ENCODE peak calls at places on chromosomes 3 and 15, in five cellular contexts. B, Y, C, I and F are unnamed samples. For H3K9me3, the result is how much of the 10 kb centered on the place peaks cover.

GRCh38 chr15:57019496-57020160 is 101.2 kb downstream of the TCF12 start:
- DNase-seq in Y (no peak), I (no peak), B (no peak), C (no peak), F (no peak)

GRCh38 chr3:141094851-141095545 is 43.9 kb downstream of the SPSB4 start:
- DNase-seq in Y (no peak), I (no peak), C (peak), B (peak), F (no peak)

GRCh38 chr3:190307164-190307545 is 15.1 kb downstream of the CLDN1 start:
- DNase-seq in C (no peak), B (no peak), Y (no peak), I (no peak), F (no peak)

GRCh38 chr3:184740509-184741258 is 28.8 kb upstream of the MAGEF1 start:
- DNase-seq in I (no peak), B (no peak), C (no peak), Y (peak), F (no peak)

GRCh38 chr15:56736308-56736707 is 3.0 kb upstream of the ZNF280D start:
- DNase-seq in B (no peak), I (no peak), C (peak), Y (no peak), F (no peak)

GRCh38 chr15:59792359-59792758 is 103.2 kb upstream of the BNIP2 start:
- DNase-seq in C (no peak), I (no peak), Y (no peak), B (no peak), F (no peak)

GRCh38 chr3:27758083-27758482 is 36.0 kb upstream of the EOMES start:
- DNase-seq in Y (no peak), C (no peak), I (no peak), B (no peak), F (no peak)

GRCh38 chr15:62895139-62895866 is 147.2 kb upstream of the TPM1 start:
- DNase-seq in B (no peak), I (no peak), C (peak), Y (no peak), F (no peak)

GRCh38 chr15:39110336-39110735 is 470.5 kb upstream of the THBS1 start:
- DNase-seq in C (peak), I (no peak), B (no peak), Y (no peak), F (no peak)

GRCh38 chr15:89121414-89121813 is 33.2 kb downstream of the ABHD2 start:
- DNase-seq in B (no peak), Y (peak), I (no peak), C (no peak), F (no peak)

GRCh38 chr15:101504866-101505609 is 15.5 kb upstream of the PCSK6 start:
- DNase-seq in C (no peak), Y (no peak), B (no peak), I (no peak), F (no peak)

GRCh38 chr3:93906245-93906644 is 67.5 kb downstream of the PROS1 start:
- DNase-seq in Y (no peak), C (no peak), B (no peak), I (no peak), F (no peak)

GRCh38 chr3:168096210-168096795 is 579 bp upstream of the GOLIM4 start:
- DNase-seq in C (peak), Y (peak), I (no peak), B (peak), F (peak)

GRCh38 chr3:184513276-184514150 is 48.1 kb upstream of the EPHB3 start:
- DNase-seq in I (peak), B (peak), C (peak), Y (peak), F (peak)

GRCh38 chr3:115704661-115705338 is 81.5 kb downstream of the GAP43 start:
- DNase-seq in C (no peak), I (no peak), Y (peak), B (no peak), F (no peak)

GRCh38 chr3:51686512-51687215 is 15.6 kb downstream of the TEX264 start:
- DNase-seq in B (no peak), C (no peak), I (no peak), Y (peak), F (peak)

GRCh38 chr15:99441871-99442267 is 123.9 kb upstream of the MEF2A start:
- DNase-seq in B (no peak), I (no peak), Y (peak), C (no peak), F (no peak)

GRCh38 chr15:70036585-70037343 is 61.0 kb downstream of the TLE3 start:
- DNase-seq in B (no peak), Y (peak), I (no peak), C (no peak), F (peak)

GRCh38 chr3:108091498-108092259 is 848 bp upstream of the CD47 start:
- DNase-seq in Y (peak), I (no peak), B (no peak), C (no peak), F (no peak)

GRCh38 chr3:14440531-14441239 is 38.3 kb downstream of the SLC6A6 start:
- DNase-seq in I (no peak), B (no peak), Y (no peak), C (peak), F (no peak)

DNA sequence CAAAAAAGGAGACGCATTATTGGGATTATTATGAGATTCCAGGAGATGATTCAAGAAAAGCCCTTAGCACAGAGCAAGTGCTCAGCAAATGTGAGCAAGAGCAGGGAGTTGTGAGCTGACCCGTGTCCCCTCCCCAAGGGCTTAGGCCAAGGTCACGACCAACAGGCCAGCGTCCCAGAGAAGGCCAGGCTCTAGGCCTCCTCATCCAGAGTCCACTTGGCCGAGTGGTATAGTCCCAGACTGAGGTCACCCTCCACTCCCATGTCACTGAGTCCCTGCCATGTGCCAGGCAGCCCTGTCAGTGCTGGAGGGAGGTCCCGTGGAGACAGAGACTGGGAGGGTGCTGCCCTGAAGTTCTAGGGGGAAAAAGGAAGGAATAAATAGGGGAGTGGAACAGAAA is 44.0 kb downstream of the TPRA1 start:
- DNase-seq in B (no peak), Y (no peak), C (no peak), I (no peak), F (no peak)
- H3K27ac ChIP-seq in B (peak), Y (peak), C (no peak), I (no peak), F (peak)

DNA sequence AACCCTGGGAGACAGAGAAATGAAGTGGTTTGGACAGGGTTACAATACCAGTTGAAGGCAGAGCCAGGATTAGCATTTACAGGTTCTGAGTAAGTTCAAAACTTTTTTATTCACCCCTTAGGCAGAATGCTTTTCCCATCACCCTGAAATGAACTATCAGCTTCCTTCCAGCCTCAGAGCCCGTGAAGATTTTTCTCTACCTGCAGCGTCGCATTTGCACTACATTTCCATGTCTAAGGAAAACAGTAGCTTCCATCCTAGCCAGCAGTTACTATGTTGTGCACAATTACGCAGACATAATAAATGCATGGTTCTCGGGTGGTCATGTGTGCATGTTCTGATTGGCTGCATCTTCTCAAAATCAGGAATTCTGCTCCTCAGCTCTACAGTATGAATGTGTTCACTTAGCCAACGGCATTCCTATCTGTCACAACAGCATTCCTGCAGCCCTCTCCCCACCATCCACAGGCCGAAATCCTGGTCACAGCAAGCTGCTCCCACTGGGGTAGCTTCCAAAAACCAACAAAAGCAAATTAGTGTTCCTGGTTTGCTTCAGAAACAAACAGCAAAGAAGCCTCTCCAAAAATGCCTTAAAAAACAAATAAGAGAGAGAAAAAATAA is 510.8 kb upstream of the SEMA6D start:
- DNase-seq in I (no peak), C (no peak), Y (no peak), B (no peak), F (no peak)
- H3K9me3 ChIP-seq in I (under half), C (under half), Y (under half), B (under half), F (under half)

GRCh38 chr3:17062736-17063135 is 178.0 kb downstream of the PLCL2 start:
- DNase-seq in I (no peak), Y (no peak), B (no peak), C (no peak), F (no peak)

GRCh38 chr3:17063591-17063990 is 178.8 kb downstream of the PLCL2 start:
- DNase-seq in I (no peak), B (no peak), C (no peak), Y (no peak), F (no peak)

GRCh38 chr3:17065881-17066280 is 181.1 kb downstream of the PLCL2 start:
- DNase-seq in C (no peak), I (no peak), B (no peak), Y (no peak), F (no peak)

GRCh38 chr3:17069754-17070153 is 185.0 kb downstream of the PLCL2 start:
- DNase-seq in I (no peak), Y (no peak), B (no peak), C (no peak), F (no peak)

GRCh38 chr3:17065315-17065714 is 180.6 kb downstream of the PLCL2 start:
- DNase-seq in I (no peak), B (no peak), C (no peak), Y (no peak), F (no peak)
- H3K4me3 ChIP-seq in I (no peak), B (no peak), C (no peak), Y (no peak), F (no peak)

GRCh38 chr15:58554758-58555157 is 123.0 kb downstream of the LIPC start:
- DNase-seq in I (no peak), B (no peak), Y (no peak), C (no peak), F (no peak)

GRCh38 chr15:58553365-58553918 is 121.7 kb downstream of the LIPC start:
- DNase-seq in I (no peak), B (no peak), C (no peak), Y (no peak), F (no peak)

GRCh38 chr15:58556028-58556361 is 124.2 kb downstream of the LIPC start:
- DNase-seq in Y (no peak), C (no peak), I (no peak), B (no peak), F (no peak)

GRCh38 chr15:58556541-58556940 is 124.8 kb downstream of the LIPC start:
- DNase-seq in C (no peak), B (no peak), Y (no peak), I (no peak), F (no peak)

GRCh38 chr15:58555168-58556027 is 123.6 kb downstream of the LIPC start:
- DNase-seq in I (no peak), Y (no peak), B (no peak), C (no peak), F (no peak)
- H3K27ac ChIP-seq in I (no peak), Y (no peak), B (no peak), C (no peak), F (no peak)

GRCh38 chr3:176395269-176395668 is 802.0 kb downstream of the TBL1XR1 start:
- DNase-seq in Y (no peak), B (no peak), C (no peak), I (no peak), F (no peak)

GRCh38 chr3:176403531-176403930 is 793.8 kb downstream of the TBL1XR1 start:
- DNase-seq in B (no peak), Y (no peak), C (no peak), I (no peak), F (no peak)

DNA sequence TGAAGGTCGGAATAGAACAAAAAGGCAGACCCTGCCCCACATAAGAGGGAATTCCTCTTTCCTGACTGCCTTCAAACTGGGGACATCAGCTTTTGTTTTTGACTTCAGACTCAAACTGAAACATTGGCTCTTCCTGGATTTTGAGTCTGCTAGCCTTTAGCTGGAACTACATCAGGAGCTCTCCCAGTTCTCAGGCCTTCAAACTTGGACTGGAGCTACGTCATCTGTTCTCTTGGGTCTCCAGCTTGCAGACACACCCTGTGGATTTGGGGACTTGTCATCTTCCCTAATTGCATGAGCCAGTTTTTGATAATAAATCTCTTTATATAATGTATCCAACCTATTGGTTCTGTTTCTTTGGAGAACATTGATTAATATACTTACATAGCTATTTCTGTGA is 798.1 kb downstream of the TBL1XR1 start:
- DNase-seq in I (no peak), Y (no peak), B (no peak), C (no peak), F (no peak)
- H3K9me3 ChIP-seq in I (under half), Y (under half), B (under half), C (under half), F (under half)

GRCh38 chr15:41512078-41512394 is 1.6 kb downstream of the LTK start:
- DNase-seq in B (no peak), I (no peak), Y (no peak), C (no peak), F (no peak)

GRCh38 chr15:41510728-41511127 is 2.9 kb downstream of the LTK start:
- DNase-seq in Y (no peak), B (no peak), I (no peak), C (no peak), F (no peak)

GRCh38 chr15:41513282-41514227 is at the start of gene LTK:
- DNase-seq in B (no peak), C (no peak), Y (no peak), I (no peak), F (no peak)

GRCh38 chr15:41512512-41513281 is 930 bp downstream of the LTK start:
- DNase-seq in Y (peak), B (no peak), I (no peak), C (no peak), F (no peak)

GRCh38 chr15:41511331-41512077 is 2.1 kb downstream of the LTK start:
- DNase-seq in Y (peak), B (no peak), C (no peak), I (no peak), F (no peak)
- H3K4me3 ChIP-seq in Y (peak), B (peak), C (no peak), I (no peak), F (peak)

DNA sequence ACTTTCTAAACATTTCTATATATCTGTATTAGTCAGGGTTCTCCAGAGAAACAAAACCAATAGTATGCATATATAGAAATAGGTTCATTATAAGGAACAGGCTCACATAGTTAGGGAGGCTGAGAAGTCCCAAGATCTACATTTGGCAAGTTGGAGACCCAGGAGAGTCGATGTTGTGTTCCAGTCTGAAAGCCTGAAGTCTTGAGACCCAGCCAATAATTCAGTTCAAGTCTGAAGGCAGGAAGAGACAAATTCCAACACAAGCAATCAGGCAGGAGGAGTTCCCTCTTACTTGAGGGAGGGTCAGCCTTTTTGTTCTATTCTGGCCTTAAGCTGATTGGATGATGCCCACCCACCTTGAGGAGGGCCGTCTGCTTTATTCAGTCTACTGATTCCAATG is 176.0 kb downstream of the THSD4 start:
- DNase-seq in C (peak), B (no peak), I (no peak), Y (no peak), F (no peak)
- H3K27ac ChIP-seq in C (no peak), B (peak), I (no peak), Y (no peak), F (no peak)

DNA sequence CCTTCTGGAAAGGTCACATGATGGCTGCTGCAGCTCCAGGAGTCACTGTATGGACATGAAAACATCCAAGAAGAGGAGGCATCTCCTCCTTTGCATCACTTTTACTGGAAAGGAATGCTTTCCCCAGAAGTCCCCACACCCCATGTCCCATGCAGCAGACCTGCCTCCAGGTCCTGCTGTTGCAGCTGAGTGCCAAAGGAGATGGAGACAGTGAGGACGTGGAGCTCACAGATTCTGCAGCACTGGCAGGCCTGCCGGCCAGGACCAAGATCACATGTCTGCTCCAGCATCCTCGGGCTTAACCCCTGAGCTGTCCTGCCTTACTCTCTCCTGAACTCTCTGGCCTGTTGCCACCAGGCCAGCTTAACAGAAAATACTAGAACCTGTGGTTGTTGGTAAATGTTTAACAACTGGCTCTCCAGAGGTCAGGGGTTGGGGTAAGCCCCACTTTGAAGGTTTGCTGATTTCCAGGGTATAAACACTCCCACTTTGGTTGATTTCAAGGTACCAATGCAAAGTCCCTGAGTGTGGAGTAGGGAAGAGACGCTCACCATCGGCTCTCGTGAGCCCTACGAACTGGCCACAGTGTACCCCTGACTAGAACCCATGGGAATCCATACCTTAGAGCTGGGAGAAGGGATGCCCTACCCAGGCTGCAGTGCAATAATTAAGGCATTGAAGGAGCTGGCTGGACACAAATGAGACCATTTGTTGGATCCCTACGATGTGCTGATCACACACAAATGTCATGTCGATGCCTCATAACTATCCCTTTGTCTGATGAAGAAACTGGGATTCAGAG is 147.8 kb downstream of the OR4M2 start:
- DNase-seq in I (no peak), C (no peak), B (no peak), Y (no peak), F (peak)
- H3K9me3 ChIP-seq in I (under half), C (under half), B (under half), Y (under half), F (under half)

GRCh38 chr3:16801698-16802097 is 83.1 kb upstream of the PLCL2 start:
- DNase-seq in I (no peak), Y (no peak), C (no peak), B (no peak), F (no peak)
- H3K4me3 ChIP-seq in I (no peak), Y (no peak), C (no peak), B (no peak), F (no peak)

GRCh38 chr3:41222508-41222907 is 23.2 kb downstream of the CTNNB1 start:
- DNase-seq in I (no peak), C (no peak), Y (no peak), B (no peak), F (no peak)

GRCh38 chr3:41224120-41224806 is 25.0 kb downstream of the CTNNB1 start:
- DNase-seq in B (no peak), C (no peak), I (no peak), Y (no peak), F (no peak)

GRCh38 chr3:41222012-41222411 is 22.7 kb downstream of the CTNNB1 start:
- DNase-seq in Y (no peak), C (no peak), B (no peak), I (no peak), F (no peak)

GRCh38 chr3:41223078-41223477 is 23.8 kb downstream of the CTNNB1 start:
- DNase-seq in Y (no peak), C (no peak), I (no peak), B (no peak), F (no peak)

DNA sequence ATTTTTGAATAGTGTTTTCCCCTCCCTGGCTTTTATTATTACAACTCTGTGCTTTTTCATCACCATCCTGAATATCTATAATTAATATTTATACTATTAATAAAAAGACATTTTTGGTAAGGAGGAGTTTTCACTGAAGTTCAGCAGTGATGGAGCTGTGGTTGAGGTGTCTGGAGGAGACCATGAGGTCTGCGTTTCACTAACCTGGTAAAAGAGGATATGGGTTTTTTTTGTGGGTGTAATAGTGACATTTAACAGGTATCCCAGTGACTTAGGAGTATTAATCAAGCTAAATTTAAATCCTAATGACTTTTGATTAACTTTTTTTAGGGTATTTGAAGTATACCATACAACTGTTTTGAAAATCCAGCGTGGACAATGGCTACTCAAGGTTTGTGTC is 24.4 kb downstream of the CTNNB1 start:
- DNase-seq in B (no peak), Y (no peak), C (no peak), I (no peak), F (no peak)
- H3K27ac ChIP-seq in B (peak), Y (peak), C (no peak), I (no peak), F (no peak)